ENCODE peak calls at places on chromosome 15, in five cellular contexts. M is colonic mucosa, S is lung, Z is left lung, N is left ventricle myocardium inferior. R is an unnamed sample.

GRCh38 chr15:20355256-20355868 is 186.2 kb downstream of the GOLGA6L6 start:
- DNase-seq in S (no peak), N (no peak), Z (peak), M (no peak), R (no peak)

GRCh38 chr15:45642203-45642932 is 7.5 kb downstream of the SQOR start:
- DNase-seq in M (no peak), Z (no peak), N (no peak), S (no peak), R (no peak)

GRCh38 chr15:63188247-63188936 is 1.0 kb upstream of the RAB8B start:
- DNase-seq in N (no peak), Z (no peak), M (no peak), S (peak), R (no peak)

GRCh38 chr15:35748105-35748504 is 202.1 kb upstream of the DPH6 start:
- DNase-seq in N (no peak), Z (no peak), M (no peak), S (no peak), R (no peak)

GRCh38 chr15:57992761-57993295 is 72.7 kb downstream of the ALDH1A2 start:
- DNase-seq in S (no peak), Z (no peak), N (no peak), M (no peak), R (no peak)

GRCh38 chr15:63833246-63833696 is 477 bp downstream of the HERC1 start:
- DNase-seq in N (peak), M (peak), Z (peak), S (peak), R (peak)

GRCh38 chr15:93333826-93334225 is 244.8 kb upstream of the RGMA start:
- DNase-seq in M (no peak), N (no peak), Z (no peak), S (no peak), R (no peak)

GRCh38 chr15:80105193-80105984 is 45.9 kb downstream of the ZFAND6 start:
- DNase-seq in S (no peak), N (no peak), M (no peak), Z (no peak), R (no peak)

GRCh38 chr15:38536201-38536676 is 28.4 kb downstream of the RASGRP1 start:
- DNase-seq in M (no peak), N (peak), S (no peak), Z (no peak), R (peak)

GRCh38 chr15:74275957-74276356 is 39.8 kb downstream of the CCDC33 start:
- DNase-seq in M (no peak), N (no peak), Z (peak), S (no peak), R (no peak)

GRCh38 chr15:96360581-96361308 is 30.2 kb downstream of the NR2F2 start:
- DNase-seq in M (no peak), Z (peak), N (no peak), S (no peak), R (no peak)

GRCh38 chr15:62822228-62822627 is 220.3 kb upstream of the TPM1 start:
- DNase-seq in S (no peak), Z (no peak), N (no peak), M (peak), R (no peak)

GRCh38 chr15:62719316-62719715 is 323.2 kb upstream of the TPM1 start:
- DNase-seq in S (no peak), M (no peak), N (no peak), Z (no peak), R (no peak)

GRCh38 chr15:75454471-75455418 is 3.3 kb upstream of the SIN3A start:
- DNase-seq in S (no peak), M (peak), Z (peak), N (no peak), R (peak)

GRCh38 chr15:57054351-57054750 is 135.9 kb downstream of the TCF12 start:
- DNase-seq in M (no peak), S (no peak), N (no peak), Z (no peak), R (no peak)

GRCh38 chr15:57538822-57539221 is 52.9 kb upstream of the MYZAP start:
- DNase-seq in Z (no peak), S (no peak), M (no peak), N (no peak), R (no peak)

GRCh38 chr15:62758126-62758951 is 284.2 kb upstream of the TPM1 start:
- DNase-seq in S (no peak), Z (no peak), N (no peak), M (no peak), R (no peak)

GRCh38 chr15:94381384-94381783 is 150.0 kb downstream of the MCTP2 start:
- DNase-seq in Z (no peak), M (no peak), S (no peak), N (no peak), R (no peak)

GRCh38 chr15:46260937-46261336 is 626.1 kb downstream of the SQOR start:
- DNase-seq in N (no peak), Z (no peak), S (no peak), M (no peak), R (no peak)

GRCh38 chr15:63041982-63042878 is at the start of gene TPM1:
- DNase-seq in N (peak), Z (peak), S (peak), M (peak), R (peak)

GRCh38 chr15:68203486-68203885 is 1.6 kb downstream of the CALML4 start:
- DNase-seq in Z (no peak), S (no peak), N (no peak), M (no peak), R (no peak)

DNA sequence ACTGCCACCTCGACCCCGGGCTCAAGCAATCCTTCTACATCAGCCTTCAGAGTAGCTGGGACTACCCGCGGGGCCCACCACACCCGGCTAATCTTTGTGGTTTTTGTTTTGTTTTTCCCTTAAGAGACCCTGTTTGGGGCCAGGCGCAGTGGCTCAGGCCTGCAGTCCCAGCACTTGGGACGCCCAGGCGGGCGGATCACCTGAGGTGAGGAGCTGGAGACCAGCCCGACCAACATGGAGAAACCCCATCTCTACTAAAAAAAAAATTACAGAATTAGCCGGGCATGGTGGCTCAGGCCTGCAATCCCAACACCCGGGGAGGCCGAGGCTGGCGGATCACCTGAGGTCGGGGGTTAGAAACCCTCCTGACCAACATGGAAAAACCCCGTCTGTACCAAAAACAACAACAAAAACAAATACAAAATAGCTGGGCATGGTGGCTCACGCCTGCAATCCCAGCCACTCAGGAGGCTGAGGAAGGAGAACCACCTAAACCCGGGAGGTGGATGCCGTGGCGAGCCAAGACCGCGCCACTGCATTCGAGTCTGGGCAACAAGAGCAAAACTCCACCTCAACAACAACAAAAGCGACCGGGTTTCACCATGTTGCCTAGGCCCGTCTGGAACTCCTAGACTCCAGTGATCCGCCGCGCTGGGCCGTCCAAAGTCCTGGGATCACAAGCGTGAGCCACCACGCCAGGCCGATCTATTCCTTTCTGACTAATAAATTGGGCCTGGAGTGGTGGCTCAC is 8.1 kb upstream of the FAN1 start:
- DNase-seq in Z (peak), M (no peak), S (no peak), N (no peak), R (no peak)
- TF ChIP-seq CTCF in Z (no peak), M (no peak), S (no peak), N (no peak), R (no peak)

DNA sequence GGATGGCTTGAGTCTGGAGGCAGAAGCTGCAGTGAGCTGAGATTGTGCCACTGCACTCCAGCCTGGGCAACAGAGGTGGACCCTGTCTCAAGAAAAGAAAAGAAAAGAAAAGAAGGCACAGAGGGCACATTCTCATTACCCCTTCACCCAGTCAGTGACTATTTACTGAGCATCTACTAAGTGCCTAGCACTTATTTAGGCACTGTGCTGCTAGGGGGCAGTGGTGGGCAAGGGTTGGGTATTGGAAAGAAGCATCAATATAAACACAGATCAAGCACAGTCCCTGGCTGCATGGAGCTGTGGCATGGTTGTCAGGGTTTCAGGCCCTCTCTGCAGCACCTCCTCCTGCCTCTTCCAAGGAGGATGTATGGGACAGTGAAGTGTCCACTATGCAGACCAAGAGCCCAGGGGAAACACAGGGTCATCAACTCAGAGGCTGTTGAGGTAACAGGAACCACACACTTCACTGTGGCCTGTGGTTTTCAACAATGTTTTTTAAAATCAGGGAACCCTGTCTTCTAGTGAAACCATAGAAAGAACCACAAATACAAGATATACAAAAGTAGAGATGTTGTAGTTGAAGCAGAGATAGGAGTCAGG is 138.5 kb downstream of the RAB11A start:
- DNase-seq in N (no peak), Z (no peak), M (peak), S (no peak), R (no peak)
- TF ChIP-seq CTCF in N (no peak), Z (no peak), M (no peak), S (no peak), R (no peak)

DNA sequence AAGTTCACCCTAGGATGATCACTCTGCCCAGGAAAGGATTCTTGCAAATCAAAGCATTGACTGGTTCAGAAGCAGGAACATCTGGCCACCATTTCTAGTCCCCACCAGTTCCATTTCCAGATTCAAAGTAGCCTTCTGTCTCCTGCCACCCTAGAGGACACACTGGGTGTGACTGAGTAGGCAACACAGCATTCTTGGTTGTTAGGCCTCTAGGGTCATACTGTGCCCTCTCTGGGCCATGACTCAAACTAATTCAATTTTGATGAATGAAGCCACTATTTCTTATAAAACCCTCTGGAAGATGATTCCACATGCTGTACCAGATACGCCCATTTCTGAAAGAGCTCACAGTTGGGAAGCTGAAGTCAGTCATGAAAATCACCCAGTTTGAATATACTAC is 69.7 kb downstream of the WDR76 start:
- DNase-seq in M (no peak), Z (no peak), S (no peak), N (no peak), R (no peak)
- TF ChIP-seq CTCF in M (no peak), Z (no peak), S (no peak), N (no peak), R (no peak)

GRCh38 chr15:40357246-40357645 is 773 bp upstream of the DISP2 start:
- DNase-seq in N (no peak), Z (no peak), M (no peak), S (no peak), R (no peak)

GRCh38 chr15:40360015-40360414 is 2.0 kb downstream of the DISP2 start:
- DNase-seq in M (no peak), N (no peak), Z (no peak), S (no peak), R (no peak)

GRCh38 chr15:40355976-40356585 is 1.9 kb upstream of the DISP2 start:
- DNase-seq in S (no peak), M (no peak), N (no peak), Z (no peak), R (no peak)

GRCh38 chr15:40357723-40358491 is at the start of gene DISP2:
- DNase-seq in M (peak), Z (peak), N (peak), S (peak), R (peak)

GRCh38 chr15:40358492-40359353 is 704 bp downstream of the DISP2 start:
- DNase-seq in M (peak), S (no peak), Z (peak), N (no peak), R (no peak)
- TF ChIP-seq CTCF in M (no peak), S (no peak), Z (no peak), N (no peak), R (no peak)

GRCh38 chr15:100133001-100133400 is 208.8 kb downstream of the ADAMTS17 start:
- DNase-seq in M (no peak), Z (no peak), S (no peak), N (no peak), R (no peak)
- TF ChIP-seq CTCF in M (no peak), Z (no peak), S (no peak), N (no peak), R (no peak)

DNA sequence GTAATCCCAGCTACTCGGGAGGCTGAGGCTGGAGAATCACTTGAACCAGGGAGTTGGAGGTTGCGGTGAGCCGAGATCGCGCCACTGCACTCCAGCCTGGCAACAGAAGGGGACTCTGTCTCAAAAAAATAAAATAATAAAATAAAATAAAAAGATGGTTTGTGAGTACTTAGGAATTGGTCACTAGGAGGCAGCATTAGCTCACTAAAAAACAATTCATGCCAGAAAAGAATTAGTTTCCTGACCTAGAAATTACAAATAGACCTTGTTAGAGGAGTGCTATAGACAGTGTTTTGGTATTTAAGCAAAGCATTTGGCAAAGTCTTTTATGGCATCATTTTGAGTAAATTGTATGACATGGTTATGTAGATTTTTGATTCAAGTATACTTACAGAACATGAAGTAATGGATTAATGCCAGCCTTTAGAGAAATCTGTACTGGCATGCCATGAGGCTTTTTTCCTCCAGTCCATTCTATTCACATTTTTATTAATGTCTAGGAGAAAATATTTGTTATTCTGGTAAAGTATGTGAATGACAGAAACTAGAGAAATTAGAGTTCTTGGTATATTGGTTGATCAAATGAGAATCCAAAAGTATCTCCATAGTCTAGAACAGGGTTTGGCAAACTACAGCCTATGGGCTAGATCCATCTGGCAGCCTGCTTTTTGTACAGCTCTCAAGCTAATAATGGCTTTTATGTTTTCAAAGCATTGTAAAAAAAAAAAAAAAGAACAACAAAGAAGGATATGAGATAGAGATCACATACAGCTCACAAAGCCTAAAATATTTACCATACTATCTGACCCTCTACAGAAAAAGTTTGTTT is 81.6 kb downstream of the LRRC49 start:
- DNase-seq in M (no peak), Z (no peak), S (no peak), N (no peak), R (no peak)
- TF ChIP-seq CTCF in M (peak), Z (peak), S (no peak), N (peak), R (peak)

R was measured in mesothelial cell of epicardium.